ENCODE peak calls at places on chromosomes 2 and 18, in five cellular contexts. X, Y, O, I and F are unnamed samples.

GRCh38 chr2:241067501-241068135 is 34.5 kb downstream of the MTERF4 start:
- DNase-seq in I (no peak), O (no peak), Y (no peak), X (no peak), F (no peak)

GRCh38 chr2:27086722-27087446 is at the start of gene KHK:
- DNase-seq in I (peak), O (no peak), Y (no peak), X (no peak), F (no peak)

GRCh38 chr2:84904717-84905174 is 710 bp upstream of the TMSB10 start:
- DNase-seq in I (peak), O (peak), X (no peak), Y (no peak), F (no peak)

GRCh38 chr2:139031722-139032121 is 251.5 kb upstream of the NXPH2 start:
- DNase-seq in O (peak), Y (no peak), I (no peak), X (no peak), F (no peak)

GRCh38 chr18:47149457-47150028 is 757 bp downstream of the HDHD2 start:
- DNase-seq in Y (no peak), X (no peak), O (peak), I (no peak), F (no peak)

GRCh38 chr2:20561703-20562454 is 89.0 kb downstream of the HS1BP3 start:
- DNase-seq in O (peak), Y (no peak), I (no peak), X (no peak), F (no peak)

GRCh38 chr2:126527836-126528490 is 128.0 kb upstream of the GYPC start:
- DNase-seq in I (no peak), Y (no peak), O (peak), X (no peak), F (peak)

GRCh38 chr2:70768585-70769085 is 635 bp upstream of the ADD2 start:
- DNase-seq in Y (no peak), I (no peak), X (no peak), O (no peak), F (no peak)

GRCh38 chr2:166000401-166000800 is 46.8 kb upstream of the TTC21B start:
- DNase-seq in O (no peak), I (no peak), Y (no peak), X (no peak), F (no peak)

GRCh38 chr2:85594715-85595377 is 699 bp upstream of the RNF181 start:
- DNase-seq in X (no peak), Y (no peak), I (no peak), O (no peak), F (no peak)

GRCh38 chr2:174717273-174717672 is 47.0 kb downstream of the CHRNA1 start:
- DNase-seq in O (peak), Y (no peak), X (no peak), I (no peak), F (no peak)

GRCh38 chr2:111068435-111069058 is 52.2 kb upstream of the BCL2L11 start:
- DNase-seq in X (no peak), O (no peak), I (no peak), Y (no peak), F (no peak)

GRCh38 chr2:128465246-128466170 is 146.8 kb upstream of the HS6ST1 start:
- DNase-seq in I (no peak), X (no peak), O (no peak), Y (no peak), F (no peak)

GRCh38 chr18:43935051-43935412 is 657.7 kb upstream of the SYT4 start:
- DNase-seq in Y (no peak), X (no peak), O (no peak), I (no peak), F (no peak)

GRCh38 chr2:200300065-200300464 is 6.4 kb upstream of the SPATS2L start:
- DNase-seq in O (no peak), X (no peak), Y (no peak), I (no peak), F (no peak)

GRCh38 chr2:126932529-126932928 is 33.8 kb downstream of the TEX51 start:
- DNase-seq in Y (no peak), I (no peak), X (no peak), O (no peak), F (no peak)

GRCh38 chr2:60294901-60295590 is 258.4 kb downstream of the BCL11A start:
- DNase-seq in Y (no peak), X (peak), I (no peak), O (no peak), F (no peak)

GRCh38 chr2:218582085-218582484 is 13.4 kb downstream of the CNOT9 start:
- DNase-seq in I (no peak), O (peak), Y (no peak), X (no peak), F (no peak)

GRCh38 chr2:120750488-120751210 is 15.0 kb downstream of the GLI2 start:
- DNase-seq in O (no peak), X (no peak), I (peak), Y (no peak), F (no peak)

GRCh38 chr2:136246086-136246669 is 128.2 kb upstream of the CXCR4 start:
- DNase-seq in I (no peak), Y (no peak), X (no peak), O (peak), F (no peak)

GRCh38 chr18:8765692-8766463 is 60.5 kb downstream of the MTCL1 start:
- DNase-seq in I (peak), O (peak), X (no peak), Y (no peak), F (no peak)

GRCh38 chr2:112821142-112821541 is 15.4 kb downstream of the IL1B start:
- DNase-seq in Y (no peak), O (no peak), I (no peak), X (no peak), F (no peak)

GRCh38 chr2:20365249-20365817 is 14.7 kb upstream of the PUM2 start:
- DNase-seq in O (peak), I (no peak), Y (no peak), X (no peak), F (no peak)

GRCh38 chr2:195356920-195357440 is 300.0 kb upstream of the SLC39A10 start:
- DNase-seq in Y (no peak), I (no peak), X (no peak), O (no peak), F (no peak)

GRCh38 chr2:109453596-109453995 is 160.2 kb downstream of the SEPTIN10 start:
- DNase-seq in Y (no peak), X (no peak), O (no peak), I (peak), F (no peak)

GRCh38 chr2:235333076-235333475 is 160.8 kb upstream of the AGAP1 start:
- DNase-seq in I (no peak), X (no peak), O (no peak), Y (no peak), F (no peak)

GRCh38 chr2:215698566-215698965 is 262.7 kb upstream of the FN1 start:
- DNase-seq in X (no peak), Y (no peak), I (no peak), O (peak), F (no peak)

GRCh38 chr18:58870130-58870529 is 5.5 kb downstream of the ZNF532 start:
- DNase-seq in I (no peak), O (no peak), Y (no peak), X (no peak), F (no peak)
- H3K27ac ChIP-seq in I (peak), O (no peak), Y (no peak), X (peak), F (no peak)

GRCh38 chr18:21740724-21741510 is at the start of gene MIB1:
- DNase-seq in Y (peak), X (peak), I (no peak), O (no peak), F (no peak)

GRCh38 chr18:21740474-21740723 is 193 bp upstream of the MIB1 start:
- DNase-seq in Y (no peak), I (peak), X (no peak), O (peak), F (peak)

GRCh38 chr18:21739604-21740473 is 753 bp upstream of the MIB1 start:
- DNase-seq in O (no peak), Y (no peak), I (no peak), X (no peak), F (no peak)

GRCh38 chr18:21735452-21736015 is 5.1 kb upstream of the MIB1 start:
- DNase-seq in O (peak), X (no peak), Y (no peak), I (no peak), F (peak)
- H3K27ac ChIP-seq in O (no peak), X (no peak), Y (no peak), I (no peak), F (peak)

GRCh38 chr2:47003641-47004427 is 88.2 kb upstream of the MCFD2 start:
- DNase-seq in Y (no peak), I (no peak), O (no peak), X (no peak), F (no peak)
- H3K27ac ChIP-seq in Y (no peak), I (peak), O (no peak), X (peak), F (no peak)

GRCh38 chr2:159106105-159106504 is 137.7 kb downstream of the TANC1 start:
- DNase-seq in X (no peak), I (no peak), O (peak), Y (no peak), F (no peak)

GRCh38 chr2:159098815-159099455 is 130.5 kb downstream of the TANC1 start:
- DNase-seq in I (no peak), O (peak), X (no peak), Y (no peak), F (no peak)

GRCh38 chr2:159103411-159103810 is 135.0 kb downstream of the TANC1 start:
- DNase-seq in X (no peak), I (no peak), Y (no peak), O (no peak), F (no peak)

GRCh38 chr2:159098374-159098773 is 129.9 kb downstream of the TANC1 start:
- DNase-seq in X (no peak), Y (no peak), I (no peak), O (no peak), F (no peak)

GRCh38 chr2:159101755-159102489 is 133.5 kb downstream of the TANC1 start:
- DNase-seq in I (no peak), O (no peak), X (no peak), Y (no peak), F (no peak)
- H3K27ac ChIP-seq in I (no peak), O (peak), X (no peak), Y (no peak), F (no peak)

GRCh38 chr2:189179607-189179979 is at the start of gene COL5A2:
- DNase-seq in Y (peak), I (peak), X (no peak), O (peak), F (no peak)
- H3K27ac ChIP-seq in Y (peak), I (peak), X (no peak), O (peak), F (no peak)

GRCh38 chr18:48419268-48420022 is 10.3 kb upstream of the ZBTB7C start:
- DNase-seq in Y (no peak), I (no peak), O (no peak), X (no peak), F (no peak)
- H3K27ac ChIP-seq in Y (no peak), I (peak), O (no peak), X (no peak), F (no peak)

GRCh38 chr18:3528251-3528650 is 78.3 kb downstream of the TGIF1 start:
- DNase-seq in O (no peak), X (no peak), Y (no peak), I (no peak), F (no peak)

GRCh38 chr18:3526421-3527354 is 76.7 kb downstream of the TGIF1 start:
- DNase-seq in I (no peak), Y (peak), X (no peak), O (peak), F (no peak)

GRCh38 chr18:3529077-3529476 is 79.1 kb downstream of the TGIF1 start:
- DNase-seq in O (no peak), X (no peak), Y (no peak), I (no peak), F (no peak)

GRCh38 chr18:3524706-3525105 is 74.7 kb downstream of the TGIF1 start:
- DNase-seq in O (no peak), X (no peak), I (no peak), Y (no peak), F (no peak)

GRCh38 chr18:3525870-3526420 is 76.0 kb downstream of the TGIF1 start:
- DNase-seq in Y (no peak), X (no peak), O (no peak), I (no peak), F (peak)
- H3K27ac ChIP-seq in Y (peak), X (peak), O (no peak), I (no peak), F (no peak)

GRCh38 chr18:76993085-76993382 is 139.5 kb downstream of the MBP start:
- DNase-seq in I (no peak), X (no peak), Y (no peak), O (no peak), F (no peak)
- H3K27ac ChIP-seq in I (no peak), X (peak), Y (no peak), O (no peak), F (no peak)